ENCODE peak calls at places on chromosome 2, in eight cellular contexts. One of them, this sample, is unnamed.

GRCh38 chr2:68320118-68320641 is 431 bp upstream of the CNRIP1 start:
- DNase-seq in skeletal muscle cell: no peak
- DNase-seq in T-cell: no peak
- DNase-seq in NCI-H2081: peak
- DNase-seq in EH: no peak
- DNase-seq in NCI-H1105 treated with DMSO at 0.1 percent for 48 hours: peak
- DNase-seq in neural crest cell: peak
- DNase-seq in ELR: no peak
- DNase-seq in this sample: peak

GRCh38 chr2:238286551-238286950 is 1.9 kb downstream of the PER2 start:
- DNase-seq in EH: peak
- DNase-seq in T-cell: no peak
- DNase-seq in skeletal muscle cell: peak
- DNase-seq in NCI-H1105 treated with DMSO at 0.1 percent for 48 hours: no peak
- DNase-seq in NCI-H2081: peak
- DNase-seq in neural crest cell: no peak
- DNase-seq in ELR: peak
- DNase-seq in this sample: no peak

GRCh38 chr2:55119711-55120487 is 69.6 kb upstream of the RTN4 start:
- DNase-seq in ELR: no peak
- DNase-seq in neural crest cell: no peak
- DNase-seq in EH: no peak
- DNase-seq in T-cell: no peak
- DNase-seq in skeletal muscle cell: peak
- DNase-seq in NCI-H2081: no peak
- DNase-seq in NCI-H1105 treated with DMSO at 0.1 percent for 48 hours: no peak
- DNase-seq in this sample: no peak

GRCh38 chr2:222751238-222751637 is 79.8 kb downstream of the MOGAT1 start:
- DNase-seq in skeletal muscle cell: no peak
- DNase-seq in NCI-H2081: no peak
- DNase-seq in ELR: no peak
- DNase-seq in NCI-H1105 treated with DMSO at 0.1 percent for 48 hours: no peak
- DNase-seq in neural crest cell: no peak
- DNase-seq in EH: no peak
- DNase-seq in T-cell: no peak
- DNase-seq in this sample: no peak

GRCh38 chr2:11726384-11726783 is 20.0 kb upstream of the LPIN1 start:
- DNase-seq in neural crest cell: no peak
- DNase-seq in T-cell: no peak
- DNase-seq in NCI-H2081: no peak
- DNase-seq in EH: no peak
- DNase-seq in skeletal muscle cell: no peak
- DNase-seq in NCI-H1105 treated with DMSO at 0.1 percent for 48 hours: no peak
- DNase-seq in ELR: no peak
- DNase-seq in this sample: no peak

GRCh38 chr2:141399270-141399669 is 731.5 kb downstream of the LRP1B start:
- DNase-seq in neural crest cell: no peak
- DNase-seq in EH: no peak
- DNase-seq in ELR: no peak
- DNase-seq in T-cell: no peak
- DNase-seq in NCI-H2081: no peak
- DNase-seq in skeletal muscle cell: no peak
- DNase-seq in NCI-H1105 treated with DMSO at 0.1 percent for 48 hours: no peak
- DNase-seq in this sample: no peak

GRCh38 chr2:164910091-164910899 is 45.0 kb downstream of the SLC38A11 start:
- DNase-seq in NCI-H2081: no peak
- DNase-seq in skeletal muscle cell: peak
- DNase-seq in EH: peak
- DNase-seq in T-cell: no peak
- DNase-seq in NCI-H1105 treated with DMSO at 0.1 percent for 48 hours: peak
- DNase-seq in neural crest cell: no peak
- DNase-seq in ELR: peak
- DNase-seq in this sample: no peak

GRCh38 chr2:11805920-11806319 is 59.5 kb downstream of the LPIN1 start:
- DNase-seq in skeletal muscle cell: no peak
- DNase-seq in T-cell: no peak
- DNase-seq in NCI-H1105 treated with DMSO at 0.1 percent for 48 hours: no peak
- DNase-seq in NCI-H2081: no peak
- DNase-seq in ELR: no peak
- DNase-seq in neural crest cell: no peak
- DNase-seq in EH: no peak
- DNase-seq in this sample: no peak

GRCh38 chr2:67880291-67880761 is 182.5 kb downstream of the C1D start:
- DNase-seq in NCI-H1105 treated with DMSO at 0.1 percent for 48 hours: no peak
- DNase-seq in neural crest cell: no peak
- DNase-seq in T-cell: no peak
- DNase-seq in ELR: peak
- DNase-seq in NCI-H2081: no peak
- DNase-seq in skeletal muscle cell: no peak
- DNase-seq in EH: peak
- DNase-seq in this sample: no peak

GRCh38 chr2:156476516-156477206 is 40.5 kb downstream of the GPD2 start:
- DNase-seq in NCI-H2081: no peak
- DNase-seq in skeletal muscle cell: peak
- DNase-seq in neural crest cell: no peak
- DNase-seq in NCI-H1105 treated with DMSO at 0.1 percent for 48 hours: no peak
- DNase-seq in EH: peak
- DNase-seq in ELR: peak
- DNase-seq in T-cell: no peak
- DNase-seq in this sample: no peak

GRCh38 chr2:167431949-167432348 is 543.7 kb downstream of the XIRP2 start:
- DNase-seq in NCI-H2081: no peak
- DNase-seq in T-cell: no peak
- DNase-seq in neural crest cell: no peak
- DNase-seq in skeletal muscle cell: no peak
- DNase-seq in ELR: no peak
- DNase-seq in NCI-H1105 treated with DMSO at 0.1 percent for 48 hours: no peak
- DNase-seq in EH: no peak
- DNase-seq in this sample: no peak

GRCh38 chr2:26816893-26817292 is 31.0 kb downstream of the CENPA start:
- DNase-seq in T-cell: no peak
- DNase-seq in neural crest cell: no peak
- DNase-seq in ELR: no peak
- DNase-seq in EH: no peak
- DNase-seq in NCI-H1105 treated with DMSO at 0.1 percent for 48 hours: no peak
- DNase-seq in skeletal muscle cell: no peak
- DNase-seq in NCI-H2081: peak
- DNase-seq in this sample: no peak

GRCh38 chr2:200230716-200231115 is 75.8 kb upstream of the SPATS2L start:
- DNase-seq in ELR: no peak
- DNase-seq in NCI-H2081: no peak
- DNase-seq in neural crest cell: no peak
- DNase-seq in EH: no peak
- DNase-seq in skeletal muscle cell: no peak
- DNase-seq in T-cell: no peak
- DNase-seq in NCI-H1105 treated with DMSO at 0.1 percent for 48 hours: no peak
- DNase-seq in this sample: no peak

GRCh38 chr2:112692496-112692911 is 28.3 kb upstream of the NT5DC4 start:
- DNase-seq in NCI-H2081: no peak
- DNase-seq in neural crest cell: no peak
- DNase-seq in EH: peak
- DNase-seq in skeletal muscle cell: peak
- DNase-seq in T-cell: peak
- DNase-seq in NCI-H1105 treated with DMSO at 0.1 percent for 48 hours: peak
- DNase-seq in ELR: peak
- DNase-seq in this sample: no peak

GRCh38 chr2:166314022-166314759 is 61.6 kb downstream of the SCN9A start:
- DNase-seq in NCI-H1105 treated with DMSO at 0.1 percent for 48 hours: no peak
- DNase-seq in EH: peak
- DNase-seq in neural crest cell: no peak
- DNase-seq in ELR: peak
- DNase-seq in T-cell: no peak
- DNase-seq in NCI-H2081: no peak
- DNase-seq in skeletal muscle cell: peak
- DNase-seq in this sample: no peak

GRCh38 chr2:170740660-170741059 is 25.5 kb downstream of the SP5 start:
- DNase-seq in ELR: no peak
- DNase-seq in NCI-H1105 treated with DMSO at 0.1 percent for 48 hours: no peak
- DNase-seq in neural crest cell: no peak
- DNase-seq in EH: no peak
- DNase-seq in T-cell: no peak
- DNase-seq in NCI-H2081: no peak
- DNase-seq in skeletal muscle cell: no peak
- DNase-seq in this sample: no peak

GRCh38 chr2:96872591-96873349 is 2.9 kb upstream of the SEMA4C start:
- DNase-seq in T-cell: no peak
- DNase-seq in ELR: peak
- DNase-seq in EH: no peak
- DNase-seq in NCI-H2081: no peak
- DNase-seq in NCI-H1105 treated with DMSO at 0.1 percent for 48 hours: no peak
- DNase-seq in skeletal muscle cell: no peak
- DNase-seq in neural crest cell: no peak
- DNase-seq in this sample: no peak

GRCh38 chr2:29847901-29848300 is 73.5 kb downstream of the ALK start:
- DNase-seq in T-cell: no peak
- DNase-seq in EH: no peak
- DNase-seq in neural crest cell: no peak
- DNase-seq in NCI-H2081: no peak
- DNase-seq in ELR: no peak
- DNase-seq in skeletal muscle cell: no peak
- DNase-seq in NCI-H1105 treated with DMSO at 0.1 percent for 48 hours: no peak
- DNase-seq in this sample: no peak

GRCh38 chr2:232584238-232584637 is 33.7 kb downstream of the EIF4E2 start:
- DNase-seq in T-cell: no peak
- DNase-seq in ELR: no peak
- DNase-seq in NCI-H1105 treated with DMSO at 0.1 percent for 48 hours: no peak
- DNase-seq in skeletal muscle cell: no peak
- DNase-seq in NCI-H2081: peak
- DNase-seq in EH: no peak
- DNase-seq in neural crest cell: no peak
- DNase-seq in this sample: no peak

GRCh38 chr2:66508358-66509071 is 73.6 kb downstream of the MEIS1 start:
- DNase-seq in NCI-H1105 treated with DMSO at 0.1 percent for 48 hours: no peak
- DNase-seq in T-cell: no peak
- DNase-seq in EH: peak
- DNase-seq in neural crest cell: no peak
- DNase-seq in skeletal muscle cell: no peak
- DNase-seq in ELR: peak
- DNase-seq in NCI-H2081: peak
- DNase-seq in this sample: no peak

GRCh38 chr2:23414876-23415275 is 29.9 kb downstream of the KLHL29 start:
- DNase-seq in ELR: peak
- DNase-seq in NCI-H2081: no peak
- DNase-seq in NCI-H1105 treated with DMSO at 0.1 percent for 48 hours: no peak
- DNase-seq in skeletal muscle cell: no peak
- DNase-seq in neural crest cell: no peak
- DNase-seq in EH: peak
- DNase-seq in T-cell: no peak
- DNase-seq in this sample: no peak

GRCh38 chr2:17557596-17557995 is 17.1 kb downstream of the VSNL1 start:
- DNase-seq in NCI-H2081: no peak
- DNase-seq in NCI-H1105 treated with DMSO at 0.1 percent for 48 hours: no peak
- DNase-seq in neural crest cell: no peak
- DNase-seq in ELR: no peak
- DNase-seq in EH: no peak
- DNase-seq in skeletal muscle cell: no peak
- DNase-seq in T-cell: no peak
- DNase-seq in this sample: no peak

GRCh38 chr2:24203787-24204150 is 28.9 kb downstream of the FAM228A start:
- DNase-seq in skeletal muscle cell: no peak
- DNase-seq in ELR: no peak
- DNase-seq in T-cell: no peak
- DNase-seq in NCI-H1105 treated with DMSO at 0.1 percent for 48 hours: no peak
- DNase-seq in NCI-H2081: no peak
- DNase-seq in EH: no peak
- DNase-seq in neural crest cell: no peak
- DNase-seq in this sample: no peak

GRCh38 chr2:164485541-164485940 is 135.7 kb downstream of the GRB14 start:
- DNase-seq in T-cell: no peak
- DNase-seq in neural crest cell: no peak
- DNase-seq in EH: peak
- DNase-seq in skeletal muscle cell: peak
- DNase-seq in NCI-H1105 treated with DMSO at 0.1 percent for 48 hours: no peak
- DNase-seq in NCI-H2081: no peak
- DNase-seq in ELR: peak
- DNase-seq in this sample: no peak

GRCh38 chr2:186919272-186919671 is 70.3 kb upstream of the ZSWIM2 start:
- DNase-seq in T-cell: no peak
- DNase-seq in ELR: peak
- DNase-seq in neural crest cell: no peak
- DNase-seq in EH: peak
- DNase-seq in NCI-H2081: no peak
- DNase-seq in NCI-H1105 treated with DMSO at 0.1 percent for 48 hours: no peak
- DNase-seq in skeletal muscle cell: peak
- DNase-seq in this sample: no peak

GRCh38 chr2:201234167-201235139 is 25.9 kb upstream of the CASP8 start:
- DNase-seq in neural crest cell: no peak
- DNase-seq in EH: peak
- DNase-seq in NCI-H1105 treated with DMSO at 0.1 percent for 48 hours: no peak
- DNase-seq in NCI-H2081: no peak
- DNase-seq in ELR: peak
- DNase-seq in T-cell: no peak
- DNase-seq in skeletal muscle cell: no peak
- DNase-seq in this sample: no peak

GRCh38 chr2:81234711-81235110 is 930.2 kb upstream of the LRRTM1 start:
- DNase-seq in neural crest cell: no peak
- DNase-seq in ELR: peak
- DNase-seq in skeletal muscle cell: no peak
- DNase-seq in EH: no peak
- DNase-seq in NCI-H2081: no peak
- DNase-seq in NCI-H1105 treated with DMSO at 0.1 percent for 48 hours: no peak
- DNase-seq in T-cell: no peak
- DNase-seq in this sample: no peak

GRCh38 chr2:31831585-31831984 is 179.2 kb downstream of the MEMO1 start:
- DNase-seq in ELR: peak
- DNase-seq in NCI-H1105 treated with DMSO at 0.1 percent for 48 hours: no peak
- DNase-seq in EH: no peak
- DNase-seq in skeletal muscle cell: no peak
- DNase-seq in NCI-H2081: no peak
- DNase-seq in neural crest cell: no peak
- DNase-seq in T-cell: no peak
- DNase-seq in this sample: no peak

GRCh38 chr2:58240938-58241755 is at the start of gene FANCL:
- DNase-seq in ELR: peak
- DNase-seq in skeletal muscle cell: peak
- DNase-seq in NCI-H2081: peak
- DNase-seq in EH: peak
- DNase-seq in NCI-H1105 treated with DMSO at 0.1 percent for 48 hours: peak
- DNase-seq in neural crest cell: peak
- DNase-seq in T-cell: peak
- DNase-seq in this sample: peak

GRCh38 chr2:238169708-238170251 is 11.0 kb downstream of the ERFE start:
- DNase-seq in NCI-H2081: no peak
- DNase-seq in skeletal muscle cell: peak
- DNase-seq in EH: peak
- DNase-seq in NCI-H1105 treated with DMSO at 0.1 percent for 48 hours: no peak
- DNase-seq in neural crest cell: no peak
- DNase-seq in T-cell: no peak
- DNase-seq in ELR: peak
- DNase-seq in this sample: no peak